ENCODE peak calls at places on chromosomes 5 and 9, in seven cellular contexts. H is H1, A is GM12891, F is HepG2, J is SK-N-SH, B is K562, Z is GM12878. W is an unnamed sample.

GRCh38 chr9:78973906-78974305 is 597.9 kb upstream of the TLE4 start:
- DNase-seq in H (no peak), A (no peak), F (no peak), J (no peak), B (no peak), Z (no peak), W (no peak)

GRCh38 chr5:14243768-14244167 is 100.6 kb downstream of the TRIO start:
- DNase-seq in H (no peak), A (no peak), F (no peak), J (no peak), B (no peak), Z (no peak), W (no peak)

GRCh38 chr5:112238473-112238872 is 180.6 kb downstream of the EPB41L4A start:
- DNase-seq in H (no peak), A (no peak), F (no peak), J (peak; percentile 30), B (no peak), Z (no peak), W (no peak)

GRCh38 chr5:95697781-95698681 is 15.2 kb upstream of the SPATA9 start:
- DNase-seq in H (no peak), A (no peak), F (no peak), J (peak; percentile 15), B (no peak), Z (no peak), W (no peak)

GRCh38 chr9:74953235-74953741 is 576 bp upstream of the C9orf40 start:
- DNase-seq in H (no peak), A (no peak), F (no peak), J (no peak), B (no peak), Z (no peak), W (no peak)

GRCh38 chr5:149215478-149216042 is 56.1 kb upstream of the AFAP1L1 start:
- DNase-seq in H (no peak), A (no peak), F (no peak), J (no peak), B (no peak), Z (no peak), W (no peak)

GRCh38 chr5:83031391-83031790 is 45.8 kb downstream of the TMEM167A start:
- DNase-seq in H (no peak), A (no peak), F (no peak), J (no peak), B (no peak), Z (no peak), W (no peak)

GRCh38 chr5:138469540-138470321 is 4.5 kb downstream of the EGR1 start:
- DNase-seq in H (no peak), A (no peak), F (no peak), J (peak; percentile 39), B (no peak), Z (no peak), W (no peak)

GRCh38 chr9:132356276-132356924 is 1.6 kb upstream of the SETX start:
- DNase-seq in H (no peak), A (no peak), F (no peak), J (no peak), B (no peak), Z (no peak), W (no peak)

GRCh38 chr5:72241346-72242003 is 78.6 kb downstream of the MRPS27 start:
- DNase-seq in H (no peak), A (no peak), F (peak; percentile 91), J (no peak), B (no peak), Z (no peak), W (no peak)

GRCh38 chr5:175823731-175824525 is 47.5 kb upstream of the CPLX2 start:
- DNase-seq in H (no peak), A (no peak), F (no peak), J (no peak), B (no peak), Z (no peak), W (no peak)

GRCh38 chr9:76525196-76525595 is 66.2 kb downstream of the GCNT1 start:
- DNase-seq in H (no peak), A (no peak), F (no peak), J (no peak), B (no peak), Z (no peak), W (no peak)

GRCh38 chr5:150452914-150453313 is 3.4 kb upstream of the RPS14 start:
- DNase-seq in H (no peak), A (no peak), F (no peak), J (no peak), B (no peak), Z (no peak), W (no peak)

DNA sequence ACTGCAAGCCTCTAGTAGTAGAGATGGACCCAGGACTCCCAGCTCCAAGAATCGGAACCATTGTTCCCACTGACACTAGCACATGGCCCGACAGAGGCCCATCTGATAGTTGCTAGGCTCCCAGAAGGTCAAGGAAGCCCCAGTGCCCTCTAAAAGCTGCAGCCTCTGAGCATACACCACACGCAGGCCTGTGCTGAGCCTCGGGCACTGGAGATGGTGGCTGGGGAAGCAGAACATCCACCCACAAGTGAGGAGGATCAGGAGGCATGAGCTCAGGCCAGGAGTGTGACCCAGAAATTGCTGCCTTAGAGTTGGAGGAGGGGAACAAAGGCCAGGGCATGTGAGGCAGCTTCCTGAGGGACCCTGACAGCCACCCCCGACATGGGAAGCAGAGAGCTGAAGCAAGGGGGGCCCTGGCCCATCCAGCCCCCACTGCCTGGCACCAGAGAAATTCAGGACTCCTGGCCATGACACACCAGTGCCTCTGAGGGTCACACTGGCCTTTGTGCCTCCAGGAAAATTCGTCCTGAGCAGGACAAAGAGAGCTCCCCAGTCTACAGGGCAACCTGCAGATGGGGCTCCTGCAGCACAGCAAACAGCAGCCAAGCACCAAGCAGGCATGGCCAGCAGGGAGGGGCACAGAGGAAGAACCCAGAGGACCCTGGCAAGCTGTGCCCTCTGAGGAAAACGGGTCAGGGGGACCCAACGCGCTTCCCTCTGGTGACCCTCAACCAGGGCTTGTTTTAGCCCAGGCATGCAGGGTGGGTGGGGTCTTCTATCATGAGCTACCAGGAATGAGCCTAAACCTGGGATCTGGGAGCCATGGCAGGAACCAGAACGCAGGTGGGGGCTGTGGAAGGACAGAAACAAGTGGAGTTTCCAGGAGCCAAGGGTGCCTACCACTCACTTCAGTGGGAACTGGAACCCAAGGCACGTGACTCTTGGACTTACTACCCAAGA is 21.2 kb downstream of the IPPK start:
- DNase-seq in H (no peak), A (no peak), F (no peak), J (peak; percentile 61), B (no peak), Z (no peak), W (no peak)
- TF ChIP-seq TAF1 in H (no peak), A (no peak), F (no peak), J (no peak), B (no peak), Z (no peak), W (no peak)

GRCh38 chr9:107276966-107277710 is 5.9 kb upstream of the RAD23B start:
- DNase-seq in H (no peak), A (no peak), F (no peak), J (no peak), B (no peak), Z (no peak), W (no peak)

GRCh38 chr9:107273634-107274033 is 9.4 kb upstream of the RAD23B start:
- DNase-seq in H (no peak), A (no peak), F (no peak), J (no peak), B (no peak), Z (no peak), W (no peak)

GRCh38 chr9:107275530-107275929 is 7.5 kb upstream of the RAD23B start:
- DNase-seq in H (no peak), A (no peak), F (no peak), J (no peak), B (no peak), Z (no peak), W (no peak)

GRCh38 chr9:107274096-107274495 is 9.0 kb upstream of the RAD23B start:
- DNase-seq in H (no peak), A (no peak), F (no peak), J (no peak), B (peak; percentile 39), Z (no peak), W (no peak)

DNA sequence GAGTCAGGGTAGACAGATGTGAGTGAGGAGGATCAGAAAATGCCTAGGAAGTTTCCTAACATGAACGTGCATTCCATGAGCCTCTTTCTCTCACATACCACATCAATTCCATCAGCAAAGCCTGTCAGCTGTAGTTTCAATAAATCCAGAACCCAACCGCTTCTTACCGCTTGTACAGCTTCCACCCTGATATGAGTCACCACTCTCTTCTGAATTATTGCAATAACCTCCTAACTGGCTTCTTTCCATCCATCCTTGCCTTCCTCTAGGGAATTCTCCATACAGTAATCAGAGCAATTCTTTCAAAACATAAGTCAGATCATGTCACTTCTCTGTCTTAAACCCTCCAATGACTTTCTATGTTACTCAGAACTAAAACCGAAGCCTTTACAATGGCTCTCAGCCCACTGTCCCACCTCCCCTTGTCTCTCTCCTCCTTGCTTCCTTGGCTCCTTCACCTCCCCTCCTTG is 8.1 kb upstream of the RAD23B start:
- DNase-seq in H (no peak), A (no peak), F (peak; percentile 57), J (no peak), B (no peak), Z (no peak), W (no peak)
- TF ChIP-seq TAF1 in H (no peak), A (no peak), F (no peak), J (no peak), B (no peak), Z (no peak), W (no peak)

GRCh38 chr9:92350129-92350739 is 24.5 kb downstream of the CENPP start:
- DNase-seq in H (no peak), A (no peak), F (no peak), J (no peak), B (no peak), Z (no peak), W (no peak)
- TF ChIP-seq TAF1 in H (no peak), A (no peak), F (no peak), J (no peak), B (no peak), Z (no peak), W (no peak)

DNA sequence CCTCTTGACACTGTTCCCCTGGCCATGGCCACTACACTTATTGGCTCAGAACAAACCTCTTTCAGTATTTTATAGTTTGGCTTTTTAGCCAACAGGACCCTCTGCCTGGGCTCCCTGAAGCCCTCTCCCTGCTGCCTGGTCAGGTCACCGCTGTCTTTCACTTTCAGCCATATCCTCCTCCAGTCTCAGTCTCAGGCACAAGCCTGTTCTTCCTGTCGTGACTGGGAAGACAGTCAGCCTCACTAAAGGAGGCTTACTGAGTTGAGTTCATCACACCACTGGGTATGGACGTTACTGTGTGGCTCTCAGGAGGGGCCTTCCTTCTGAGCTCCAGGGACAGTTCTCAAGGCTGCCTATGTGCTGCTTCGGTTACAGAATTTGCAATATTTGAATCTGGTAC is 2.0 kb downstream of the QSOX2 start:
- DNase-seq in H (no peak), A (no peak), F (no peak), J (no peak), B (no peak), Z (peak; percentile 27), W (no peak)
- TF ChIP-seq TAF1 in H (no peak), A (no peak), F (peak; percentile 6), J (no peak), B (no peak), Z (no peak), W (no peak)